ENCODE peak calls at places on chromosomes 2 and 18, in ten cellular contexts. B is neural progenitor cell, C is body of pancreas, E is pancreas, G is upper lobe of right lung, Q is H1, S is psoas muscle, A is PC-3, N is H9, O is right lobe of liver. I is an unnamed sample. For H3K27me3 and H3K9me3, the result is how much of the 10 kb centered on the place peaks cover.

GRCh38 chr18:23963443-23964185 is 50.9 kb upstream of the TTC39C start:
- DNase-seq in Q (peak), A (peak), G (no peak), S (no peak), C (no peak), B (no peak), N (no peak), E (no peak), O (no peak), I (no peak)

GRCh38 chr2:197229509-197230458 is 80.8 kb downstream of the ANKRD44 start:
- DNase-seq in E (no peak), C (no peak), A (peak), B (no peak), G (no peak), Q (no peak), O (no peak), N (no peak), S (no peak), I (no peak)

GRCh38 chr2:179581605-179582004 is 279.8 kb downstream of the ZNF385B start:
- DNase-seq in O (no peak), C (no peak), E (no peak), N (no peak), S (no peak), A (no peak), B (no peak), Q (no peak), G (no peak), I (no peak)

GRCh38 chr2:70468898-70469297 is 84.7 kb downstream of the TGFA start:
- DNase-seq in Q (no peak), O (no peak), C (no peak), B (peak), N (peak), E (no peak), A (no peak), S (no peak), G (no peak), I (no peak)

GRCh38 chr2:43212931-43213330 is 13.5 kb downstream of the ZFP36L2 start:
- DNase-seq in S (peak), O (peak), C (peak), N (no peak), E (no peak), G (peak), A (no peak), Q (no peak), B (no peak), I (peak)

GRCh38 chr2:204072443-204073324 is 136.1 kb downstream of the ICOS start:
- DNase-seq in C (peak), E (no peak), A (peak), S (no peak), Q (peak), N (peak), G (peak), O (no peak), B (peak), I (peak)

GRCh38 chr18:59873616-59874015 is 26.2 kb upstream of the PMAIP1 start:
- DNase-seq in N (no peak), A (no peak), E (no peak), Q (no peak), O (no peak), B (no peak), S (no peak), G (no peak), C (no peak), I (no peak)

GRCh38 chr18:4130734-4131719 is 324.1 kb downstream of the DLGAP1 start:
- DNase-seq in C (no peak), N (no peak), O (no peak), Q (no peak), S (no peak), B (no peak), G (no peak), E (no peak), A (no peak), I (no peak)

GRCh38 chr18:8942909-8943545 is 159.5 kb upstream of the NDUFV2 start:
- DNase-seq in Q (no peak), O (no peak), A (no peak), C (no peak), S (no peak), G (peak), E (no peak), N (no peak), B (no peak), I (no peak)

GRCh38 chr2:53512071-53512841 is 255.3 kb upstream of the CHAC2 start:
- DNase-seq in G (no peak), E (no peak), S (no peak), B (no peak), N (no peak), C (no peak), A (peak), O (no peak), Q (no peak), I (no peak)

GRCh38 chr2:47870668-47871540 is 35.4 kb downstream of the FBXO11 start:
- DNase-seq in E (no peak), A (no peak), N (no peak), S (no peak), Q (no peak), G (no peak), B (no peak), C (no peak), O (no peak), I (no peak)

GRCh38 chr2:83143946-83144345 is 1315.1 kb downstream of the SUCLG1 start:
- DNase-seq in E (no peak), B (no peak), G (no peak), Q (no peak), S (no peak), O (no peak), N (no peak), A (no peak), C (no peak), I (no peak)

GRCh38 chr2:8680931-8681760 is 710 bp upstream of the ID2 start:
- DNase-seq in O (peak), A (peak), Q (peak), S (peak), N (peak), G (peak), C (peak), E (peak), B (peak), I (peak)

GRCh38 chr2:9232886-9233285 is 26.3 kb downstream of the ASAP2 start:
- DNase-seq in N (no peak), Q (no peak), A (no peak), E (no peak), S (no peak), O (no peak), B (no peak), G (no peak), C (no peak), I (no peak)

GRCh38 chr2:230262246-230262645 is 36.7 kb downstream of the SP140 start:
- DNase-seq in E (no peak), S (no peak), G (no peak), B (no peak), C (no peak), Q (no peak), A (no peak), O (no peak), N (no peak), I (no peak)

GRCh38 chr18:58682429-58683069 is 11.3 kb downstream of the MALT1 start:
- DNase-seq in G (no peak), O (peak), C (peak), N (no peak), B (no peak), Q (no peak), S (peak), E (peak), A (peak), I (peak)

GRCh38 chr18:33578371-33579146 is 540 bp downstream of the ASXL3 start:
- DNase-seq in S (peak), C (peak), O (peak), E (peak), A (no peak), N (peak), B (peak), Q (peak), G (peak), I (no peak)
- TF ChIP-seq CTCF in S (no peak), C (no peak), O (no peak), E (no peak), A (no peak), N (no peak), B (no peak), Q (no peak), G (no peak), I (no peak)

GRCh38 chr18:73681398-73681797 is 466.2 kb downstream of the FBXO15 start:
- DNase-seq in E (no peak), O (no peak), B (no peak), Q (no peak), G (no peak), S (no peak), A (no peak), N (no peak), C (no peak), I (no peak)
- H3K27me3 ChIP-seq in E (under half), O (under half), B (under half), Q (under half), G (under half), S (under half), A (under half), N (under half), C (under half), I (under half)

DNA sequence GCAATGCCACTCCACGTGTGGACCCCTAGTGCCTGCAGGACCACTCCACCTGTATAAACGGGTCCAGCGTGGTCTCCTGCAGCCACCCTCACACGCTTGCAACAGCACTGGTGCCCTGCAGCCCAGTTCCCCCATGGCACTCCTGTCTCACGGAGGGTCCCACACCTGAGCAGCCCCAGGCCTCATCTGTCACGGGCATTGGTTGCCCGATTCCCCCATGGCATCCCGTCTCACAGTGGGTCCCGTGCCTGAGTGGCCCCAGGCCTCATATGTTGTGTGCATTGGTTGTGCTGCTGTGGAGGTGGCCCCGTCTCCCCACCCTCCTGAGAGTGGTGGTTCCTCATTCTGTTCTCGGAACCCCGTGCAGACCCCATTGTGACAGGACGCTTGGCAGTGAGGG is 43.4 kb downstream of the CTDP1 start:
- DNase-seq in B (no peak), A (no peak), E (no peak), O (no peak), S (no peak), Q (no peak), C (no peak), G (no peak), N (no peak), I (no peak)
- H3K9me3 ChIP-seq in B (under half), A (under half), E (under half), O (under half), S (under half), Q (under half), C (under half), G (under half), N (under half), I (under half)

DNA sequence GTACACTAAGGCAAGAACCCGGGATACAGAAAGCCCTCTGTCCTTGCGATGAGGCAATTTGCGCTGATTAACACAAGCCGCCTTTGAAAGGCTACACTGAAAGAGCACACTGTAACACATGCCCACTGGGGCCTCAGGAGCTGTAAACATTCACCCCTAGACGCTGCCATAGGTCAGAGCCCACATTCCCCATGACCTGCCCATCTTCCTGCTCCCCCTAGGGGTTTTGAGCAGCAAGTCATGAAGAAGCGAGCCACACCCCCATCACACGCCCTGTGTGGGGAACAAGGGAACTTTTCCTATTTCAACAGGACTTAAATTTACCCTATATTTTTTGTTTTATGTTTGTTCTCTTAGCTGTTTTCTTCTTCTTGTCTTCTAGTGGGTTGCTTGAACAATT is 47.8 kb upstream of the SLC4A10 start:
- DNase-seq in A (peak), Q (peak), S (no peak), O (no peak), N (peak), B (peak), E (no peak), C (no peak), G (no peak), I (no peak)
- TF ChIP-seq CTCF in A (peak), Q (peak), S (no peak), O (no peak), N (peak), B (peak), E (no peak), C (no peak), G (no peak), I (no peak)

DNA sequence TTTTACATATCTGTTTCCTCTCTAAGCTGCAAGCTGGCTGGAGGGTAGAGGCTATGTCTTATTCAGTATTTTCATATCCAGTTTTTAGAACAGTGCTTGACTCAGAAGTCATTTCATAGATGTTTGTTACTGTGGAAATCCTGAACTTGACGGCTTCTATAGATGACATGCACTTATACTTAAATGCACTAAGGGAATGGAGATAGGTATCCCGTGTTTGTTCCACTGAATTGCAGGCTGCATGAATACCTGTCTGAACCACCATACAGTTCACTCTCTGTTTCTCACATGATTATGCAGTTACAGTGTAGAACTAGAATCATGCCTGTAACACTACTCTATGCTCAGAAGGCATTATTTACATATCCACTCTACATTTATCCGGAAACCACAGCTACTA is 417.1 kb downstream of the MTX2 start:
- DNase-seq in O (no peak), A (no peak), G (no peak), S (no peak), Q (no peak), N (no peak), E (no peak), C (no peak), B (no peak), I (no peak)
- H3K27me3 ChIP-seq in O (under half), A (half or more), G (under half), S (under half), Q (under half), N (under half), E (under half), C (under half), B (under half), I (under half)

I was measured in adrenal gland.